ENCODE peak calls at places on chromosomes 5 and 9, in ten cellular contexts. Y is IMR-90; U is stimulated activated CD4-positive, alpha-beta T cell treated with anti-CD3 and anti-CD28 coated beads, Interleukin-15, amount 100 ng/mL, for 24 hours; S is activated CD4-positive, alpha-beta T cell treated with anti-CD3 and anti-CD28 coated beads, Interleukin-2, amount 50 U/mL, for 24 hours; R is upper lobe of right lung; P is stimulated activated CD8-positive, alpha-beta memory T cell treated with anti-CD3 and anti-CD28 coated beads, Interleukin-15, amount 100 ng/mL, for 24 hours; D is ascending aorta; A is endothelial cell; I is heart left ventricle; O is mucosa of descending colon. M is an unnamed sample.

GRCh38 chr9:96009690-96010477 is 134.4 kb downstream of the ERCC6L2 start:
- DNase-seq in Y (no peak), U (peak; percentile 56), S (no peak), R (no peak), P (no peak), D (no peak), A (no peak), I (no peak), O (no peak), M (no peak)

GRCh38 chr9:7234144-7234543 is 476.4 kb downstream of the KDM4C start:
- DNase-seq in Y (peak; percentile 22), U (peak; percentile 63), S (no peak), R (no peak), P (no peak), D (no peak), A (peak; percentile 50), I (no peak), O (no peak), M (peak; percentile 67)

GRCh38 chr5:123391009-123391408 is 32.2 kb downstream of the CEP120 start:
- DNase-seq in Y (no peak), U (no peak), S (no peak), R (no peak), P (no peak), D (no peak), A (no peak), I (no peak), O (no peak), M (no peak)

GRCh38 chr5:134547999-134548626 is 22.6 kb downstream of the JADE2 start:
- DNase-seq in Y (no peak), U (no peak), S (no peak), R (no peak), P (no peak), D (no peak), A (no peak), I (no peak), O (peak; percentile 33), M (no peak)

GRCh38 chr9:125904155-125904841 is 157.1 kb downstream of the PBX3 start:
- DNase-seq in Y (peak; percentile 11), U (no peak), S (no peak), R (no peak), P (no peak), D (no peak), A (no peak), I (no peak), O (no peak), M (no peak)

GRCh38 chr5:177529247-177529901 is 12.6 kb upstream of the DDX41 start:
- DNase-seq in Y (no peak), U (no peak), S (no peak), R (peak; percentile 16), P (no peak), D (no peak), A (no peak), I (no peak), O (no peak), M (peak; percentile 79)

GRCh38 chr5:130350131-130350530 is 445.9 kb downstream of the CHSY3 start:
- DNase-seq in Y (no peak), U (no peak), S (no peak), R (no peak), P (no peak), D (no peak), A (no peak), I (no peak), O (no peak), M (no peak)

GRCh38 chr9:70228098-70228497 is 30.7 kb upstream of the SMC5 start:
- DNase-seq in Y (no peak), U (no peak), S (no peak), R (no peak), P (no peak), D (no peak), A (no peak), I (no peak), O (no peak), M (no peak)

GRCh38 chr5:78647838-78648358 is 674 bp downstream of the LHFPL2 start:
- DNase-seq in Y (peak; percentile 54), U (no peak), S (no peak), R (peak; percentile 83), P (no peak), D (peak; percentile 81), A (peak; percentile 59), I (peak; percentile 64), O (peak; percentile 69), M (peak; percentile 39)

GRCh38 chr5:171122372-171122771 is 186.7 kb upstream of the TLX3 start:
- DNase-seq in Y (no peak), U (no peak), S (no peak), R (no peak), P (no peak), D (no peak), A (no peak), I (no peak), O (no peak), M (no peak)

GRCh38 chr5:65329266-65329665 is 152.5 kb downstream of the ADAMTS6 start:
- DNase-seq in Y (peak; percentile 41), U (no peak), S (no peak), R (no peak), P (no peak), D (no peak), A (no peak), I (no peak), O (no peak), M (no peak)

GRCh38 chr9:137634016-137634415 is 15.2 kb downstream of the EHMT1 start:
- DNase-seq in Y (no peak), U (no peak), S (no peak), R (no peak), P (no peak), D (no peak), A (no peak), I (no peak), O (no peak), M (no peak)

GRCh38 chr9:133707761-133708122 is 30.4 kb downstream of the SARDH start:
- DNase-seq in Y (no peak), U (no peak), S (no peak), R (peak; percentile 53), P (no peak), D (no peak), A (no peak), I (peak; percentile 4), O (peak; percentile 35), M (no peak)

GRCh38 chr5:38515648-38516047 is 40.8 kb downstream of the LIFR start:
- DNase-seq in Y (peak; percentile 47), U (no peak), S (no peak), R (no peak), P (no peak), D (no peak), A (no peak), I (no peak), O (no peak), M (no peak)

GRCh38 chr5:1108865-1109174 is 3.0 kb downstream of the SLC12A7 start:
- DNase-seq in Y (no peak), U (no peak), S (no peak), R (no peak), P (no peak), D (no peak), A (no peak), I (no peak), O (no peak), M (no peak)

GRCh38 chr5:95660060-95660459 is 13.5 kb downstream of the RFESD start:
- DNase-seq in Y (no peak), U (no peak), S (no peak), R (no peak), P (no peak), D (no peak), A (no peak), I (no peak), O (no peak), M (no peak)

GRCh38 chr5:54717870-54718269 is 200.3 kb downstream of the SNX18 start:
- DNase-seq in Y (no peak), U (peak; percentile 41), S (no peak), R (no peak), P (no peak), D (no peak), A (no peak), I (no peak), O (no peak), M (no peak)

GRCh38 chr5:65808818-65809217 is 86.8 kb downstream of the NLN start:
- DNase-seq in Y (peak; percentile 62), U (no peak), S (no peak), R (no peak), P (no peak), D (no peak), A (no peak), I (no peak), O (no peak), M (no peak)

GRCh38 chr9:4442806-4443205 is 47.5 kb upstream of the SLC1A1 start:
- DNase-seq in Y (no peak), U (no peak), S (no peak), R (no peak), P (no peak), D (no peak), A (no peak), I (no peak), O (no peak), M (no peak)

GRCh38 chr5:152622628-152623027 is 217.5 kb upstream of the NMUR2 start:
- DNase-seq in Y (no peak), U (no peak), S (no peak), R (no peak), P (no peak), D (no peak), A (no peak), I (no peak), O (no peak), M (no peak)

GRCh38 chr5:55897905-55898304 is 46.7 kb downstream of the IL31RA start:
- DNase-seq in Y (peak; percentile 62), U (peak; percentile 21), S (no peak), R (no peak), P (no peak), D (peak; percentile 66), A (no peak), I (no peak), O (no peak), M (no peak)

GRCh38 chr5:179113945-179114641 is 53.9 kb downstream of the ZNF354C start:
- DNase-seq in Y (no peak), U (no peak), S (no peak), R (no peak), P (no peak), D (no peak), A (no peak), I (no peak), O (no peak), M (no peak)

GRCh38 chr5:178471666-178472065 is 118.5 kb downstream of the COL23A1 start:
- DNase-seq in Y (no peak), U (no peak), S (no peak), R (no peak), P (no peak), D (no peak), A (no peak), I (no peak), O (no peak), M (no peak)

GRCh38 chr9:21027295-21027694 is 4.1 kb downstream of the HACD4 start:
- DNase-seq in Y (peak; percentile 68), U (no peak), S (no peak), R (no peak), P (no peak), D (no peak), A (no peak), I (no peak), O (no peak), M (no peak)

GRCh38 chr5:43631182-43631910 is 28.4 kb downstream of the NNT start:
- DNase-seq in Y (peak; percentile 87), U (peak; percentile 31), S (peak; percentile 1), R (no peak), P (no peak), D (peak; percentile 66), A (peak; percentile 54), I (peak; percentile 39), O (no peak), M (peak; percentile 84)

GRCh38 chr9:133340256-133340655 is 4.3 kb upstream of the SURF6 start:
- DNase-seq in Y (no peak), U (no peak), S (no peak), R (no peak), P (no peak), D (no peak), A (no peak), I (no peak), O (peak; percentile 55), M (no peak)

GRCh38 chr5:140596364-140596763 is 31.7 kb downstream of the SLC35A4 start:
- DNase-seq in Y (no peak), U (no peak), S (no peak), R (no peak), P (no peak), D (no peak), A (no peak), I (no peak), O (no peak), M (no peak)

GRCh38 chr9:135220601-135221575 is 133.4 kb downstream of the OLFM1 start:
- DNase-seq in Y (no peak), U (no peak), S (no peak), R (peak; percentile 62), P (no peak), D (no peak), A (no peak), I (no peak), O (no peak), M (no peak)